ENCODE peak calls at places on chromosomes 11 and 22, in nine cellular contexts. G, Y, K, Q, H, E, A, R and C are unnamed samples.

GRCh38 chr11:1746956-1747752 is 3.2 kb downstream of the IFITM10 start:
- DNase-seq in G (no peak), Y (no peak), K (no peak), Q (no peak), H (no peak), E (no peak), A (no peak), R (peak; percentile 36), C (no peak)

GRCh38 chr22:39646614-39647210 is 76.2 kb downstream of the CACNA1I start:
- DNase-seq in G (no peak), Y (no peak), K (no peak), Q (no peak), H (no peak), E (no peak), A (no peak), R (no peak), C (no peak)

GRCh38 chr11:71454470-71455113 is 1.6 kb downstream of the NADSYN1 start:
- DNase-seq in G (peak; percentile 30), Y (no peak), K (peak; percentile 44), Q (no peak), H (no peak), E (peak; percentile 19), A (peak; percentile 58), R (no peak), C (no peak)

GRCh38 chr11:134498326-134499139 is 86.5 kb upstream of the B3GAT1 start:
- DNase-seq in G (no peak), Y (no peak), K (no peak), Q (no peak), H (no peak), E (no peak), A (no peak), R (no peak), C (no peak)

GRCh38 chr11:35248558-35249323 is 109.8 kb downstream of the CD44 start:
- DNase-seq in G (no peak), Y (no peak), K (no peak), Q (no peak), H (no peak), E (no peak), A (no peak), R (no peak), C (no peak)

GRCh38 chr22:35783943-35784614 is 66.4 kb downstream of the APOL5 start:
- DNase-seq in G (no peak), Y (no peak), K (no peak), Q (peak; percentile 86), H (no peak), E (no peak), A (peak; percentile 89), R (no peak), C (no peak)

GRCh38 chr11:85822814-85823213 is 11.9 kb upstream of the SYTL2 start:
- DNase-seq in G (no peak), Y (no peak), K (no peak), Q (peak; percentile 52), H (no peak), E (no peak), A (peak; percentile 62), R (no peak), C (no peak)

GRCh38 chr11:78838417-78838816 is 263.8 kb upstream of the NARS2 start:
- DNase-seq in G (no peak), Y (peak; percentile 6), K (no peak), Q (no peak), H (peak; percentile 78), E (peak; percentile 12), A (peak; percentile 68), R (no peak), C (no peak)

GRCh38 chr11:13126430-13126829 is 117.3 kb downstream of the RASSF10 start:
- DNase-seq in G (no peak), Y (no peak), K (no peak), Q (no peak), H (no peak), E (no peak), A (peak; percentile 98), R (no peak), C (no peak)

GRCh38 chr11:34313099-34313517 is 44.7 kb downstream of the ABTB2 start:
- DNase-seq in G (no peak), Y (no peak), K (peak; percentile 39), Q (peak; percentile 20), H (peak; percentile 29), E (no peak), A (no peak), R (no peak), C (no peak)

GRCh38 chr11:6437423-6437822 is 3.4 kb downstream of the HPX start:
- DNase-seq in G (no peak), Y (no peak), K (no peak), Q (no peak), H (no peak), E (no peak), A (no peak), R (no peak), C (no peak)

GRCh38 chr22:46175631-46176030 is 25.3 kb downstream of the PPARA start:
- DNase-seq in G (no peak), Y (no peak), K (no peak), Q (peak; percentile 93), H (no peak), E (no peak), A (peak; percentile 79), R (no peak), C (no peak)
- H3K4me3 ChIP-seq in G (no peak overlapping the region), Y (no peak overlapping the region), K (no peak overlapping the region), Q (no peak overlapping the region), H (no peak overlapping the region), E (no peak overlapping the region), A (no peak overlapping the region), R (no peak overlapping the region), C (no peak overlapping the region)

GRCh38 chr22:45468872-45469572 is 33.7 kb upstream of the FBLN1 start:
- DNase-seq in G (no peak), Y (no peak), K (no peak), Q (peak; percentile 89), H (no peak), E (no peak), A (peak; percentile 70), R (no peak), C (no peak)
- TF ChIP-seq EZH2phosphoT487 in G (no peak), Y (no peak), K (no peak), Q (no peak), H (no peak), E (no peak), A (no peak), R (no peak), C (no peak)

GRCh38 chr22:40967120-40967760 is 16.1 kb downstream of the RBX1 start:
- DNase-seq in G (no peak), Y (no peak), K (no peak), Q (no peak), H (peak; percentile 22), E (no peak), A (no peak), R (no peak), C (no peak)

GRCh38 chr22:40965936-40966557 is 14.9 kb downstream of the RBX1 start:
- DNase-seq in G (no peak), Y (no peak), K (no peak), Q (no peak), H (no peak), E (peak; percentile 46), A (no peak), R (no peak), C (no peak)

GRCh38 chr22:40966683-40967082 is 15.5 kb downstream of the RBX1 start:
- DNase-seq in G (no peak), Y (no peak), K (no peak), Q (no peak), H (no peak), E (no peak), A (no peak), R (no peak), C (no peak)
- H3K27ac ChIP-seq in G (no peak overlapping the region), Y (no peak overlapping the region), K (no peak overlapping the region), Q (no peak overlapping the region), H (no peak overlapping the region), E (no peak overlapping the region), A (no peak overlapping the region), R (no peak overlapping the region), C (no peak overlapping the region)

GRCh38 chr11:5007561-5007960 is 12.9 kb downstream of the OR51L1 start:
- DNase-seq in G (no peak), Y (no peak), K (no peak), Q (peak; percentile 8), H (peak; percentile 23), E (no peak), A (no peak), R (no peak), C (no peak)

GRCh38 chr11:5013012-5013411 is 18.4 kb downstream of the OR51L1 start:
- DNase-seq in G (no peak), Y (no peak), K (no peak), Q (no peak), H (no peak), E (no peak), A (no peak), R (no peak), C (no peak)

DNA sequence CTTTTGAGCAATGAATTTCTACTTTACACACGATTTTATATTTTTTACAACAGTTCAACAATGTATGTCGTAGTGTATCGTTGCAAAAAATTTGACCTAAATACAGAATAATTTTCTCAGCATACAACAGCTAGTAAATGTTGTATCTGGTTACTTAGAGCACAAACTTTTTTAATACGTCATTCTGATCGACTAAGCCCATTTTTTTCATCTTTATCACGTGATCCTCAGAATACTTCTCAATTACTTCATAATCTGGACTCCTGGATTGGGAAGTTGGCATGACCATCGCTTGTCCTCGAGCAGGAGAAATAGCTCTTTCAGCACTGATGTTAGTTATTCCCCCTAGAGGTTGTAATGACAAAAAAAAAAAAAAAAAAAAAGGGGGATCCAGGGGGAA is 16.6 kb downstream of the OR51L1 start:
- DNase-seq in G (no peak), Y (no peak), K (no peak), Q (no peak), H (no peak), E (no peak), A (no peak), R (no peak), C (no peak)
- H3K4me3 ChIP-seq in G (no peak overlapping the region), Y (no peak overlapping the region), K (no peak overlapping the region), Q (no peak overlapping the region), H (no peak overlapping the region), E (no peak overlapping the region), A (no peak overlapping the region), R (no peak overlapping the region), C (no peak overlapping the region)